ENCODE peak calls at places on chromosomes 4 and X, in four cellular contexts. E, T, S and C are unnamed samples.

GRCh38 chrX:134737061-134737460 is 78.8 kb upstream of the PLAC1 start:
- DNase-seq in T (no peak), S (no peak), E (no peak), C (no peak)

GRCh38 chrX:103630171-103630511 is 1.4 kb downstream of the TCEAL1 start:
- DNase-seq in E (no peak), T (no peak), S (no peak), C (no peak)

GRCh38 chrX:134782796-134783195 is 124.5 kb upstream of the PLAC1 start:
- DNase-seq in S (no peak), E (peak), T (no peak), C (peak)

GRCh38 chr4:4603067-4603466 is 61.2 kb upstream of the STX18 start:
- DNase-seq in T (no peak), E (no peak), S (no peak), C (no peak)

GRCh38 chr4:26307027-26307426 is 13.8 kb upstream of the RBPJ start:
- DNase-seq in E (peak), T (no peak), S (no peak), C (no peak)

GRCh38 chrX:135520022-135520552 is 373 bp upstream of the INTS6L start:
- DNase-seq in T (no peak), E (no peak), S (no peak), C (no peak)

GRCh38 chr4:42371306-42372063 is 25.8 kb upstream of the SHISA3 start:
- DNase-seq in S (no peak), E (peak), T (peak), C (no peak)

GRCh38 chr4:55074386-55074785 is 51.0 kb downstream of the KDR start:
- DNase-seq in S (no peak), E (no peak), T (no peak), C (no peak)

GRCh38 chr4:156825074-156825473 is 146.5 kb downstream of the PDGFC start:
- DNase-seq in T (no peak), S (no peak), E (no peak), C (no peak)

GRCh38 chrX:71998836-71999509 is 88.3 kb downstream of the NHSL2 start:
- DNase-seq in S (no peak), E (peak), T (peak), C (peak)

GRCh38 chrX:105328773-105329172 is 108.3 kb upstream of the TEX13A start:
- DNase-seq in S (no peak), T (no peak), E (no peak), C (no peak)

DNA sequence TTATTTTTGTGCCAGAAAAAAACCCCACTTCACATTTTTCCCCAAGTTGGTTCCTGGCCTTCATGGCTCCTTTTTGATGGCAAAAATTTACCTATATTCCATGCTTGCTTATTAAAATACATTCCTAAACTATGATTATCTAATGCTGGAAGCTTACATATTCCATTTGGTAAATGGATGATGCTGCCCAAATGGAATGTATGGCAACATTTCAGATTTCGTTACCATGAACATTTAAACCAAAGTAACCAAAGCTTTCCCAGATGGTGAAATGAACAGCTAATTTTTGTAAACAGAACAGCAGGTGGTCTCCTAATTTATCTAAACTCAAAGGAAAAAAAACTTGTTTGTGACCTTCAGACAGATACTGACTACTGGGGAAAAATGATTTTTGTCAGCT is 110.8 kb upstream of the TEX13A start:
- DNase-seq in S (no peak), E (no peak), T (no peak), C (no peak)
- TF ChIP-seq NFIC in S (no peak), E (no peak), T (no peak), C (no peak)

GRCh38 chr4:62053974-62054373 is 853.8 kb downstream of the ADGRL3 start:
- DNase-seq in S (no peak), T (no peak), E (no peak), C (no peak)
- TF ChIP-seq SMC3 in S (no peak), T (no peak), E (no peak), C (no peak)

GRCh38 chrX:48107717-48108116 is 22.7 kb upstream of the SPACA5B start:
- DNase-seq in T (no peak), S (no peak), E (no peak), C (peak)
- TF ChIP-seq NFIC in T (no peak), S (no peak), E (no peak), C (no peak)

GRCh38 chr4:107896158-107896645 is 35.1 kb upstream of the CYP2U1 start:
- DNase-seq in S (no peak), E (no peak), T (peak), C (no peak)
- TF ChIP-seq SMC3 in S (no peak), E (no peak), T (no peak), C (no peak)

GRCh38 chr4:75698963-75699228 is 25.5 kb upstream of the USO1 start:
- DNase-seq in T (no peak), S (no peak), E (no peak), C (no peak)
- TF ChIP-seq NFIC in T (no peak), S (no peak), E (no peak), C (no peak)

GRCh38 chr4:2350982-2351381 is 67.5 kb downstream of the ZFYVE28 start:
- DNase-seq in T (no peak), S (no peak), E (no peak), C (no peak)
- TF ChIP-seq SMC3 in T (no peak), S (no peak), E (no peak), C (no peak)

DNA sequence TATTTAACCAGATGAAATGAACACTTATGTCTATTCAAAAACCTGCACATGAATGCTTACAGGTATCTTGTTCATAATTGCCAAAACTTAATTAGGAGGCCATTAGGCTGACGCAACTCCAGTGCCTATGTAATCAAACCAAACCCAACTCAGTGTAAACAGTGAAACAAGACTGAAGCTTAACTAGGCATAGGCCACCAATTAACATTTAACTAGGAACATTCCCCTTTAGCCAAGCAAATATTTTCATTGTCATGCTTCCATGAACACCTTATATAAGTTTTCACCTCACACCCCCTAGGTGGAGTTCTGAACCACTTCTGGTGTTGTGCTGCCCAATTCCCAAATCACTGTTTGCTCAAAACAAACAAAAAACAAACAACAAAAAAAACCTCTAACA is 686.0 kb downstream of the STPG2 start:
- DNase-seq in T (no peak), E (no peak), S (no peak), C (no peak)
- TF ChIP-seq NFIC in T (no peak), E (no peak), S (no peak), C (no peak)